ENCODE peak calls at places on chromosomes 4 and X, in nine cellular contexts. O is cardiac fibroblast, I is pons, S is progenitor cell of endocrine pancreas, G is Daoy, V is amniotic stem cell, R is left ventricle myocardium inferior, F is posterior vena cava, U is suprapubic skin. L is an unnamed sample.

GRCh38 chr4:168220893-168221292 is 97.7 kb downstream of the DDX60 start:
- DNase-seq in O (peak; percentile 46), I (no peak), U (no peak), V (no peak), R (no peak), S (no peak), G (no peak), F (no peak), L (no peak)

GRCh38 chr4:148054275-148054674 is 322.4 kb downstream of the ARHGAP10 start:
- DNase-seq in V (no peak), G (no peak), S (no peak), I (no peak), R (no peak), U (no peak), O (no peak), F (no peak), L (no peak)

GRCh38 chr4:145619639-145619996 is 433 bp downstream of the MMAA start:
- DNase-seq in I (no peak), U (no peak), S (no peak), F (peak; percentile 72), O (peak; percentile 63), V (no peak), R (no peak), G (peak; percentile 36), L (no peak)

GRCh38 chr4:111400736-111401135 is 744.5 kb upstream of the FAM241A start:
- DNase-seq in G (peak; percentile 8), V (peak; percentile 20), F (no peak), O (peak; percentile 70), U (no peak), R (no peak), S (no peak), I (peak; percentile 97), L (peak; percentile 86)

GRCh38 chr4:108881190-108881589 is 118.3 kb upstream of the ETNPPL start:
- DNase-seq in F (no peak), O (peak; percentile 76), S (no peak), G (peak; percentile 54), R (no peak), U (no peak), I (no peak), V (peak; percentile 25), L (no peak)

GRCh38 chrX:16445166-16445752 is 204.7 kb upstream of the S100G start:
- DNase-seq in V (no peak), I (peak; percentile 1), F (no peak), S (no peak), U (no peak), G (peak; percentile 20), O (peak; percentile 47), R (no peak), L (no peak)

GRCh38 chrX:51487960-51488267 is 8.5 kb downstream of the NUDT11 start:
- DNase-seq in U (no peak), G (no peak), O (peak; percentile 18), V (no peak), F (no peak), R (no peak), I (no peak), S (no peak), L (no peak)

GRCh38 chr4:105241456-105241855 is 94.8 kb downstream of the TET2 start:
- DNase-seq in F (no peak), U (no peak), I (peak; percentile 95), R (peak; percentile 68), G (no peak), S (no peak), V (no peak), O (no peak), L (peak; percentile 76)

GRCh38 chrX:46488712-46489111 is 56.5 kb downstream of the ZNF674 start:
- DNase-seq in R (no peak), U (no peak), F (no peak), S (no peak), O (no peak), G (no peak), V (no peak), I (no peak), L (no peak)

GRCh38 chr4:53886090-53886489 is 178.3 kb downstream of the CHIC2 start:
- DNase-seq in F (no peak), V (no peak), G (no peak), O (no peak), U (no peak), I (peak; percentile 86), S (no peak), R (no peak), L (no peak)

GRCh38 chr4:149933883-149934282 is 118.2 kb upstream of the IQCM start:
- DNase-seq in U (no peak), V (no peak), I (no peak), S (no peak), R (no peak), O (peak; percentile 29), G (peak; percentile 13), F (no peak), L (no peak)

GRCh38 chr4:169594560-169595195 is 17.7 kb downstream of the NEK1 start:
- DNase-seq in G (no peak), I (no peak), R (no peak), O (no peak), V (no peak), U (no peak), S (no peak), F (no peak), L (no peak)

GRCh38 chr4:102299708-102300107 is 45.6 kb downstream of the SLC39A8 start:
- DNase-seq in O (peak; percentile 69), G (peak; percentile 4), R (peak; percentile 11), S (peak; percentile 13), U (no peak), F (peak; percentile 78), I (peak; percentile 32), V (peak; percentile 15), L (no peak)

GRCh38 chrX:20746690-20747089 is 480.0 kb upstream of the RPS6KA3 start:
- DNase-seq in V (no peak), S (no peak), U (no peak), F (no peak), O (no peak), G (no peak), R (no peak), I (no peak), L (no peak)

GRCh38 chr4:10380695-10381094 is 76.5 kb downstream of the ZNF518B start:
- DNase-seq in I (no peak), V (no peak), R (no peak), F (no peak), S (no peak), G (no peak), U (no peak), O (peak; percentile 55), L (no peak)

GRCh38 chr4:153809916-153810810 is 21.3 kb upstream of the SFRP2 start:
- DNase-seq in S (no peak), V (no peak), F (no peak), U (no peak), R (no peak), O (no peak), G (no peak), I (no peak), L (no peak)

GRCh38 chrX:134896194-134896593 is 94.6 kb upstream of the SMIM10 start:
- DNase-seq in I (no peak), U (no peak), G (no peak), R (no peak), S (no peak), F (no peak), O (no peak), V (no peak), L (no peak)

GRCh38 chr4:37453004-37453360 is 208.4 kb downstream of the NWD2 start:
- DNase-seq in V (no peak), G (peak; percentile 78), S (peak; percentile 17), U (no peak), R (no peak), O (peak; percentile 82), F (no peak), I (peak; percentile 92), L (peak; percentile 63)

GRCh38 chr4:111046811-111047210 is 423.9 kb upstream of the PITX2 start:
- DNase-seq in O (no peak), V (no peak), U (no peak), G (no peak), I (no peak), F (no peak), S (no peak), R (no peak), L (no peak)

GRCh38 chr4:182207806-182208483 is 35.3 kb upstream of the TENM3 start:
- DNase-seq in V (no peak), R (no peak), O (peak; percentile 82), S (no peak), G (peak; percentile 67), U (no peak), I (no peak), F (no peak), L (peak; percentile 22)

GRCh38 chr4:13783800-13784411 is 156.4 kb upstream of the BOD1L1 start:
- DNase-seq in G (peak; percentile 38), O (no peak), U (no peak), S (no peak), I (peak; percentile 96), F (no peak), R (no peak), V (no peak), L (peak; percentile 87)

GRCh38 chr4:113125418-113125817 is 76.0 kb downstream of the ANK2 start:
- DNase-seq in I (no peak), F (no peak), R (no peak), V (no peak), O (no peak), U (no peak), S (no peak), G (no peak), L (no peak)

GRCh38 chr4:70721747-70722146 is at the start of gene RUFY3:
- DNase-seq in V (peak; percentile 89), G (peak; percentile 66), U (no peak), R (no peak), O (peak; percentile 95), S (no peak), I (peak; percentile 97), F (no peak), L (peak; percentile 96)

GRCh38 chr4:8269535-8270417 is at the start of gene HTRA3:
- DNase-seq in V (no peak), U (no peak), G (peak; percentile 55), O (no peak), R (peak; percentile 74), I (no peak), S (peak; percentile 32), F (peak; percentile 89), L (no peak)

GRCh38 chr4:16029329-16029728 is 54.5 kb downstream of the PROM1 start:
- DNase-seq in V (peak; percentile 25), F (no peak), S (no peak), R (no peak), O (peak; percentile 60), I (no peak), U (no peak), G (peak; percentile 43), L (no peak)

GRCh38 chrX:63809158-63809557 is 24.1 kb upstream of the ARHGEF9 start:
- DNase-seq in I (no peak), F (no peak), R (no peak), G (no peak), U (no peak), O (no peak), V (no peak), S (no peak), L (peak; percentile 45)

GRCh38 chr4:36244257-36245084 is at the start of gene ARAP2:
- DNase-seq in V (no peak), F (peak; percentile 84), O (peak; percentile 10), S (peak; percentile 48), I (peak; percentile 69), U (no peak), R (peak; percentile 33), G (peak; percentile 17), L (peak; percentile 71)

GRCh38 chr4:137819964-137820383 is 287.7 kb upstream of the PCDH18 start:
- DNase-seq in I (no peak), R (no peak), O (peak; percentile 78), V (peak; percentile 41), F (no peak), G (peak; percentile 21), S (no peak), U (no peak), L (no peak)

GRCh38 chr4:187576751-187577150 is 418.8 kb upstream of the ZFP42 start:
- DNase-seq in V (no peak), I (no peak), R (no peak), S (no peak), O (no peak), F (no peak), U (no peak), G (no peak), L (no peak)